ENCODE peak calls at places on chromosomes 13 and 19, in five cellular contexts. C is HT1080, A is GM12891, V is ureter, Y is AG09309. Q is an unnamed sample.

GRCh38 chr13:109968876-109969577 is 182.6 kb upstream of the IRS2 start:
- DNase-seq in Y (no peak), V (no peak), A (no peak), C (no peak), Q (peak)

GRCh38 chr13:26721251-26721939 is 39.2 kb downstream of the GPR12 start:
- DNase-seq in C (peak), A (no peak), Y (no peak), V (no peak), Q (peak)

GRCh38 chr19:16320987-16321386 is 3.6 kb upstream of the KLF2 start:
- DNase-seq in C (peak), A (no peak), V (no peak), Y (no peak), Q (no peak)

GRCh38 chr13:93145199-93145598 is 81.4 kb upstream of the GPC6 start:
- DNase-seq in C (peak), Y (no peak), V (no peak), A (no peak), Q (no peak)

GRCh38 chr13:49271264-49271663 is 23.5 kb downstream of the CDADC1 start:
- DNase-seq in C (no peak), V (no peak), A (no peak), Y (no peak), Q (no peak)

GRCh38 chr19:14370169-14370998 is 10.9 kb upstream of the ADGRE5 start:
- DNase-seq in C (no peak), Y (no peak), V (no peak), A (no peak), Q (no peak)

GRCh38 chr19:1395194-1396018 is 5.9 kb downstream of the GAMT start:
- DNase-seq in C (no peak), V (no peak), A (no peak), Y (no peak), Q (no peak)

GRCh38 chr13:27289016-27289665 is 18.5 kb downstream of the RASL11A start:
- DNase-seq in V (no peak), Y (no peak), C (no peak), A (no peak), Q (no peak)

GRCh38 chr13:46476174-46476573 is 76.8 kb upstream of the LRCH1 start:
- DNase-seq in Y (no peak), V (no peak), C (no peak), A (no peak), Q (no peak)

GRCh38 chr13:87999141-87999765 is 328.1 kb downstream of the SLITRK5 start:
- DNase-seq in A (no peak), Y (peak), C (peak), V (no peak), Q (no peak)

GRCh38 chr19:50249636-50250035 is 46.2 kb downstream of the MYH14 start:
- DNase-seq in Y (no peak), V (no peak), C (no peak), A (no peak), Q (no peak)

GRCh38 chr13:46698910-46699460 is 98.0 kb downstream of the ESD start:
- DNase-seq in V (no peak), A (no peak), C (no peak), Y (no peak), Q (no peak)

GRCh38 chr19:37926711-37927110 is 19.7 kb downstream of the SIPA1L3 start:
- DNase-seq in C (no peak), Y (no peak), V (no peak), A (no peak), Q (no peak)

GRCh38 chr13:21124853-21125252 is 51.5 kb downstream of the SKA3 start:
- DNase-seq in C (peak), V (no peak), Y (no peak), A (no peak), Q (no peak)

GRCh38 chr13:63044617-63045016 is 1629.0 kb upstream of the PCDH20 start:
- DNase-seq in Y (no peak), A (no peak), C (no peak), V (no peak), Q (no peak)

GRCh38 chr19:4061178-4061682 is 5.5 kb downstream of the ZBTB7A start:
- DNase-seq in A (no peak), Y (no peak), V (peak), C (no peak), Q (peak)

Q was measured in right atrium auricular region.